ENCODE peak calls at places on chromosomes 16 and 17, in four cellular contexts. S, F, L and R are unnamed samples.

GRCh38 chr17:75932852-75933251 is 8.0 kb downstream of the FBF1 start:
- DNase-seq in S (no peak), F (no peak), L (no peak), R (no peak)

GRCh38 chr17:53006006-53006405 is 816.7 kb upstream of the KIF2B start:
- DNase-seq in S (no peak), F (no peak), L (no peak), R (no peak)

GRCh38 chr17:42275527-42276358 is 448 bp downstream of the STAT5B start:
- DNase-seq in S (peak), F (no peak), L (no peak), R (no peak)

GRCh38 chr17:38358586-38359513 is 7.2 kb downstream of the SOCS7 start:
- DNase-seq in S (no peak), F (no peak), L (no peak), R (peak)

GRCh38 chr17:73630957-73631595 is 13.2 kb downstream of the SDK2 start:
- DNase-seq in S (no peak), F (no peak), L (no peak), R (no peak)

GRCh38 chr16:26688105-26688504 is 378.6 kb upstream of the C16orf82 start:
- DNase-seq in S (no peak), F (no peak), L (no peak), R (no peak)

GRCh38 chr17:66964930-66965800 is 658 bp downstream of the CACNG4 start:
- DNase-seq in S (no peak), F (peak), L (no peak), R (no peak)

GRCh38 chr17:40035162-40035559 is 19.0 kb downstream of the MED24 start:
- DNase-seq in S (peak), F (peak), L (no peak), R (no peak)

GRCh38 chr17:2084129-2084765 is 29.3 kb downstream of the HIC1 start:
- DNase-seq in S (peak), F (no peak), L (peak), R (no peak)

DNA sequence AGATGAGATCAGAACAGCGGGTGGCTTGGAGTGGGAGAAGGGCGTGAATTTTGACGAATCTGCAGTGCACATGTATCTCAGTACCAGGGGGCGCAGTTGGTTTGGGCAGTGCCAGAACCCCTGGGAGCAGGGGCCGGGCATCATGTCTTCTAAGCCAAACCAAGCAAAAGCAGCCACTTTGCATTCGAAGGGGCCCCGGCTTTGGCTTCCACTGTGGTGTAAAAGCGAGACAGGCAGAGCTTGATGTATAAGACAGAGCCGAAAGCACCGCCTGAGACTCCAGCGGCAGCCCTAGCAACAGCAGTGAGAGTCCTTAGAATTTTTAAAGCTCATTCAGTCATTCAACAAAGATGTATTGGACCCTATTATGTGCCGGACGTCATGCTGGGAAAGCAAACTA is 3.8 kb upstream of the XYLT1 start:
- DNase-seq in S (no peak), F (no peak), L (no peak), R (no peak)
- TF ChIP-seq CTCF in S (no peak), F (no peak), L (no peak), R (no peak)

DNA sequence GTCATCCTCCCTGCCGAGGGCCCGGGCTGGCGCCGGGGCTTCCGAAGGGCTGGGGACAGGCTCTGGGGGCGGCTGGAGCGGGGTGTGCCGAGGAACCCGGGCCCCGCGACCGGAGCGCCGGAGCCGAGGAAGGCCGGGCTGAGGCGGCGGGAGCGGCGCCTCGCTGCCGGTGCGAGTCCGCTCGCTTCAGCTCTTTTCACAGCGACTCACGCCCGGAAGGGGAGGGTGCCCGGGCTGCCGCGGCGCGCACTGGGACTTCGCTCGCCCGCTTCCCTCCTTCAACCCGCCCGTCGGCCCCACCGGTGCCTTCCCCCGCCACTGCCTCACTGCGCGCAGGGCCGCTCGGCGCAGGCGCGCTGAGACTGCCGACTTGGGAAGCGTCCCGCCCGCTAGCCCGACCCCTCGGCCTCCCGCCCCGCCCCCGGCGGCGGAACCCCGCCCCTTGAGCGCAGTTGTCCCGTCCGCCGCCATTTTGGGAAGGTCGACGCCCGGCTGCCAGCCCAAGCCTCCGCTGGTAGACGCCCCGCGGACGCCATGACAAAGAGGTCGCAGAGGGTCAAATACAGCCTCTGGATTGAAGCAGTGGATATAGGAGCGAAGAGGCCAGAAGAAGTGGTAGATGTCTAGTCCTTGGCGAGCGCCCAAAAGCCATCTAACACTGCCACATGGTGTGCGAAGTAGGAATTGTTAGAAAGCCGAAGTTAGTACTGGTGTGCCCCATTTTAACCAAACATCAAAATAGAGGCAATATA is at the start of gene UBE2G1:
- DNase-seq in S (peak), F (peak), L (peak), R (peak)
- TF ChIP-seq CTCF in S (peak), F (no peak), L (no peak), R (peak)

DNA sequence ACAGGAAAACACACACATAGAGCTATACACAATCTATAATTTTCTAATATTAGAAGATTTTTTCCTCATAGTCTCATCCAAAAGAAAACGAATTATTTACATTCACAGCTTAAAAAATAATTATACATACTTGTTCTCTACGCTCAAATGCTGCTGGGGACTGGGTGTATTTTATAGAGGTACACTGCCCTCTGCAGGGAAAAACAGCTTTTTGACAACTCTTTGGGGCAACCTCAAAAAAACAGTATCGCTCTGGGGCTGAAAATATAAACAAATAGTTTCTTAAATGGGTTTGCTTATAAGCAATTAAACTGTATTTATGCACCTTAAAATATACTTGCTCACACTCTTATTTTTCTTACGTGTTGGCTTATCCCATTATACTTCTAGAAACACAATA is 261.8 kb upstream of the PSMD7 start:
- DNase-seq in S (peak), F (peak), L (no peak), R (no peak)
- TF ChIP-seq CTCF in S (peak), F (no peak), L (peak), R (peak)

DNA sequence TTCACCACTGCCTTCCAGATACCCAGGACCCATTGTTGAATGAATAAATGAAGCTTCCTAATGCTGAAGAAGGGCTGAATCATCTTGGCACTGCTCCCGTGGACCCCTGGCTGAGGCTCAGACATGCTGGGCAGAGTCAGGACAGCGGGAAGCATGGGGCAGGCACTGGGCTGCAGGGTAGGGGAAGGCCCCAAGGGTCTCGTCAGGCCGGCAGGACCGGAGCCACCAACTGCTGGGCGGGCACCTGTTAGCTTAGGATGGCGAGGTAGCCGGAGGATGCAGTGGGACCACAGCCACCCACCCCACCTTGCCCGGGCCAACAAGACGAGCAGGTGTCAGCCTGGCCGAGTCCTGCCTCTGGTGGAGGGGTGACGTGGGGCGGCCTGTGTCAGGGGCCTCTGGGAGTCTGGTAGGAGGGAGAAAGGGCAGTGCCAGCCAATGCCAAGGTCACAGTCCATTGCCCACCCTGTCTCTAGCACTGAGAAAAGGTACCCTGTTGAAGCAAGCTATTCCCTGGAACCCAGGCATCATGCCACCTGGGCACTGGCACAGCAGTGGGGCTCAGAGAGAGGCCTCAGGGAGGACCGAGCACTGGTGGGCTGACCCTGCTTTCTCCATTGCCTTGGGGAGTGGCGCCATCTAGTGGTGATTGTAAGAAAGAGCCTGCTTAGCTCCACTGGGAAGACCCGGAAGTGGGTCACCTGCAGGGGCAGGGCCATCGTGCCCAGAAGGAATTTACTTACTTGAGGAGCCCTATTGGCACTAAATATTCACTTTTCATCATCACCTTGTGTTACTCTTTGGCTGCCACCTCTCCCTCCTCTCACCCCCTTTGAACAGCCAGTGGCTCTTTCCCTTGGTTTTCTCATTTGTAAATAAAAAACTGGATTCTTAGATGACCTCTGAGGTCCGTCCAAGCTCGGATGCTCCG is 3.0 kb upstream of the DLX3 start:
- DNase-seq in S (peak), F (peak), L (peak), R (peak)
- TF ChIP-seq CTCF in S (peak), F (peak), L (peak), R (peak)